ENCODE peak calls at places on chromosomes 5 and 9, in eight cellular contexts. I, D, V, Z, K, R, O and X are unnamed samples.

GRCh38 chr5:138508958-138509357 is 34.1 kb downstream of the ETF1 start:
- DNase-seq in I (no peak), D (no peak), V (no peak), Z (no peak), K (no peak), R (no peak), O (no peak), X (no peak)

GRCh38 chr5:87074934-87075541 is 192.6 kb upstream of the RASA1 start:
- DNase-seq in I (no peak), D (no peak), V (no peak), Z (no peak), K (peak; percentile 36), R (no peak), O (no peak), X (no peak)

GRCh38 chr9:137705906-137706305 is 87.1 kb downstream of the EHMT1 start:
- DNase-seq in I (no peak), D (no peak), V (no peak), Z (no peak), K (no peak), R (no peak), O (no peak), X (no peak)

GRCh38 chr9:61665330-61665751 is 475.5 kb downstream of the SPATA31A7 start:
- DNase-seq in I (no peak), D (no peak), V (no peak), Z (no peak), K (no peak), R (no peak), O (no peak), X (no peak)

GRCh38 chr5:96187309-96188027 is 225.8 kb upstream of the ELL2 start:
- DNase-seq in I (no peak), D (no peak), V (no peak), Z (no peak), K (no peak), R (no peak), O (no peak), X (no peak)

GRCh38 chr5:176565760-176566288 is 16.7 kb downstream of the CDHR2 start:
- DNase-seq in I (no peak), D (no peak), V (no peak), Z (no peak), K (no peak), R (no peak), O (no peak), X (no peak)

GRCh38 chr9:3628239-3628638 is 102.4 kb upstream of the RFX3 start:
- DNase-seq in I (no peak), D (no peak), V (no peak), Z (no peak), K (no peak), R (no peak), O (no peak), X (peak; percentile 6)

GRCh38 chr9:121783523-121784507 is 132.4 kb downstream of the DAB2IP start:
- DNase-seq in I (no peak), D (no peak), V (no peak), Z (no peak), K (no peak), R (no peak), O (no peak), X (no peak)

GRCh38 chr9:129509508-129509907 is 111.4 kb downstream of the C9orf50 start:
- DNase-seq in I (no peak), D (no peak), V (no peak), Z (no peak), K (no peak), R (peak; percentile 96), O (peak; percentile 70), X (peak; percentile 96)

GRCh38 chr9:91047993-91048607 is 246.5 kb downstream of the SYK start:
- DNase-seq in I (peak; percentile 68), D (no peak), V (no peak), Z (no peak), K (no peak), R (peak; percentile 86), O (peak; percentile 79), X (peak; percentile 85)

GRCh38 chr5:79846198-79846521 is 144.9 kb downstream of the MTX3 start:
- DNase-seq in I (no peak), D (no peak), V (no peak), Z (no peak), K (no peak), R (no peak), O (no peak), X (no peak)

GRCh38 chr9:86613943-86614342 is 259.7 kb upstream of the TUT7 start:
- DNase-seq in I (no peak), D (no peak), V (no peak), Z (no peak), K (no peak), R (no peak), O (no peak), X (no peak)

GRCh38 chr5:35438786-35439185 is 178.9 kb upstream of the SPEF2 start:
- DNase-seq in I (no peak), D (no peak), V (no peak), Z (no peak), K (no peak), R (peak; percentile 15), O (no peak), X (peak; percentile 14)

GRCh38 chr5:176447538-176447981 is 625 bp upstream of the FAF2 start:
- DNase-seq in I (no peak), D (peak; percentile 14), V (no peak), Z (peak; percentile 81), K (no peak), R (no peak), O (peak; percentile 40), X (no peak)

GRCh38 chr5:14818931-14819790 is 52.4 kb downstream of the ANKH start:
- DNase-seq in I (no peak), D (no peak), V (peak; percentile 24), Z (no peak), K (no peak), R (peak; percentile 46), O (no peak), X (peak; percentile 27)

GRCh38 chr5:74765201-74765600 is 1.7 kb downstream of the GFM2 start:
- DNase-seq in I (peak; percentile 8), D (no peak), V (no peak), Z (no peak), K (no peak), R (peak; percentile 15), O (no peak), X (peak; percentile 29)

GRCh38 chr9:95429948-95430620 is 86.7 kb downstream of the PTCH1 start:
- DNase-seq in I (no peak), D (no peak), V (no peak), Z (no peak), K (no peak), R (no peak), O (no peak), X (no peak)

GRCh38 chr9:128099932-128100491 is 27.5 kb downstream of the PTGES2 start:
- DNase-seq in I (no peak), D (no peak), V (no peak), Z (no peak), K (no peak), R (no peak), O (no peak), X (peak; percentile 25)

GRCh38 chr5:32254987-32255900 is 57.5 kb downstream of the MTMR12 start:
- DNase-seq in I (no peak), D (peak; percentile 39), V (peak; percentile 91), Z (peak; percentile 9), K (no peak), R (peak; percentile 29), O (no peak), X (no peak)

GRCh38 chr5:15577831-15578230 is 77.9 kb downstream of the FBXL7 start:
- DNase-seq in I (no peak), D (no peak), V (no peak), Z (no peak), K (no peak), R (no peak), O (no peak), X (no peak)

GRCh38 chr5:68911840-68912690 is 181.7 kb upstream of the SLC30A5 start:
- DNase-seq in I (peak; percentile 1), D (no peak), V (no peak), Z (no peak), K (no peak), R (peak; percentile 77), O (peak; percentile 38), X (peak; percentile 84)

GRCh38 chr5:36168737-36169136 is 16.8 kb downstream of the SKP2 start:
- DNase-seq in I (no peak), D (no peak), V (no peak), Z (no peak), K (no peak), R (no peak), O (no peak), X (no peak)

GRCh38 chr9:13485068-13485596 is 205.6 kb upstream of the MPDZ start:
- DNase-seq in I (no peak), D (no peak), V (no peak), Z (no peak), K (no peak), R (peak; percentile 53), O (no peak), X (peak; percentile 90)

GRCh38 chr5:159785639-159786038 is 130.6 kb upstream of the ADRA1B start:
- DNase-seq in I (no peak), D (no peak), V (no peak), Z (no peak), K (no peak), R (no peak), O (no peak), X (peak; percentile 14)

GRCh38 chr9:115349542-115349941 is 231.6 kb upstream of the TNC start:
- DNase-seq in I (no peak), D (no peak), V (no peak), Z (no peak), K (no peak), R (peak; percentile 18), O (peak; percentile 47), X (peak; percentile 43)

GRCh38 chr5:112419050-112419595 is at the start of gene EPB41L4A:
- DNase-seq in I (no peak), D (no peak), V (no peak), Z (peak; percentile 32), K (no peak), R (no peak), O (no peak), X (no peak)